ENCODE peak calls at places on chromosome 11, in four cellular contexts. P is SK-N-SH, Q is NCI-H1105, H is mucosa of gallbladder. M is an unnamed sample.

GRCh38 chr11:62664405-62665074 is 470 bp downstream of the C11orf98 start:
- DNase-seq in P (peak; percentile 73), Q (peak; percentile 74), H (no peak), M (peak; percentile 76)

GRCh38 chr11:132770802-132771545 is 761.3 kb downstream of the OPCML start:
- DNase-seq in P (peak; percentile 56), Q (no peak), H (no peak), M (no peak)

GRCh38 chr11:73539506-73540084 is 58.3 kb downstream of the FAM168A start:
- DNase-seq in P (peak; percentile 50), Q (no peak), H (no peak), M (peak; percentile 74)

GRCh38 chr11:72673943-72674828 is at the start of gene PDE2A:
- DNase-seq in P (peak; percentile 86), Q (no peak), H (no peak), M (peak; percentile 45)

GRCh38 chr11:33634291-33634834 is 66.3 kb downstream of the C11orf91 start:
- DNase-seq in P (no peak), Q (no peak), H (no peak), M (no peak)

GRCh38 chr11:6855971-6856542 is 6.8 kb upstream of the OR10A2 start:
- DNase-seq in P (no peak), Q (no peak), H (no peak), M (no peak)

GRCh38 chr11:49995559-49995958 is 13.2 kb upstream of the OR4C12 start:
- DNase-seq in P (peak; percentile 18), Q (peak; percentile 84), H (peak; percentile 48), M (peak; percentile 74)

GRCh38 chr11:34234086-34234740 is 123.6 kb downstream of the ABTB2 start:
- DNase-seq in P (no peak), Q (no peak), H (peak; percentile 64), M (no peak)

GRCh38 chr11:46322759-46323158 is 24.5 kb upstream of the DGKZ start:
- DNase-seq in P (no peak), Q (no peak), H (no peak), M (no peak)

GRCh38 chr11:79425463-79425862 is 15.4 kb downstream of the TENM4 start:
- DNase-seq in P (no peak), Q (no peak), H (no peak), M (no peak)

GRCh38 chr11:74138572-74138971 is 32.2 kb downstream of the C2CD3 start:
- DNase-seq in P (no peak), Q (no peak), H (peak; percentile 61), M (no peak)

M was measured in NCI-H2171.